ENCODE peak calls at places on chromosomes 5 and 9, in ten cellular contexts. Y is M059J; G is dermis microvascular lymphatic vessel endothelial cell; U is T-helper 9 cell; F is ACHN; S is left cardiac atrium; Q is hepatic stellate cell; B is activated T-helper 9 cell treated with anti-CD3 and anti-CD28 coated beads, Interleukin-2, amount 50 U/mL, for 16 hours; P is AG08396; O is NCI-H1092 treated with DMSO at 0.1 percent for 48 hours. Z is an unnamed sample.

GRCh38 chr5:160843240-160843639 is 8.8 kb downstream of the ATP10B start:
- DNase-seq in S (no peak), B (no peak), Y (peak), F (no peak), U (no peak), O (no peak), Q (no peak), G (no peak), P (no peak), Z (peak)

GRCh38 chr5:56350030-56350594 is 117.0 kb upstream of the ANKRD55 start:
- DNase-seq in U (no peak), G (no peak), S (no peak), P (no peak), O (peak), Q (no peak), B (no peak), Y (no peak), F (no peak), Z (no peak)

GRCh38 chr5:94267350-94267899 is 351.0 kb downstream of the KIAA0825 start:
- DNase-seq in O (no peak), F (no peak), Q (no peak), B (no peak), S (no peak), U (no peak), G (no peak), P (no peak), Y (no peak), Z (no peak)

GRCh38 chr5:159412284-159413046 is 82.2 kb upstream of the IL12B start:
- DNase-seq in P (no peak), O (no peak), B (peak), Y (peak), Q (no peak), S (no peak), F (no peak), G (no peak), U (peak), Z (no peak)

GRCh38 chr5:135950611-135951010 is 4.2 kb downstream of the LECT2 start:
- DNase-seq in B (no peak), O (no peak), Y (peak), S (no peak), U (no peak), G (no peak), Q (no peak), P (peak), F (no peak), Z (no peak)

GRCh38 chr5:133944263-133945230 is 23.9 kb downstream of the C5orf15 start:
- DNase-seq in P (peak), F (peak), U (no peak), B (no peak), O (peak), G (peak), S (no peak), Y (peak), Q (peak), Z (no peak)

GRCh38 chr9:69400470-69400869 is 75.5 kb downstream of the ENTREP1 start:
- DNase-seq in P (no peak), Y (no peak), S (no peak), F (no peak), G (no peak), O (no peak), B (no peak), Q (no peak), U (no peak), Z (no peak)

GRCh38 chr9:114059047-114059803 is 18.9 kb downstream of the AMBP start:
- DNase-seq in G (no peak), F (no peak), S (no peak), U (no peak), Y (no peak), P (no peak), O (no peak), B (no peak), Q (peak), Z (no peak)

GRCh38 chr9:124658165-124659017 is 112.7 kb downstream of the NR6A1 start:
- DNase-seq in Q (peak), G (peak), P (peak), F (peak), B (no peak), S (peak), U (no peak), O (peak), Y (peak), Z (peak)

GRCh38 chr5:15620501-15620900 is 120.5 kb downstream of the FBXL7 start:
- DNase-seq in G (peak), O (no peak), F (peak), P (peak), S (peak), U (no peak), Q (peak), Y (peak), B (no peak), Z (no peak)

GRCh38 chr5:60371065-60371464 is 328.9 kb downstream of the DEPDC1B start:
- DNase-seq in P (no peak), Q (no peak), F (no peak), O (no peak), G (no peak), B (no peak), Y (no peak), S (no peak), U (no peak), Z (no peak)

GRCh38 chr9:100111235-100111634 is 12.2 kb downstream of the INVS start:
- DNase-seq in F (peak), S (peak), U (no peak), G (peak), P (peak), B (no peak), Y (peak), Q (peak), O (peak), Z (no peak)

GRCh38 chr5:143041461-143041860 is 271.3 kb downstream of the ARHGAP26 start:
- DNase-seq in G (no peak), Q (no peak), Y (no peak), F (no peak), P (no peak), S (no peak), B (no peak), O (peak), U (no peak), Z (no peak)

GRCh38 chr5:146778795-146779579 is 99.6 kb downstream of the PPP2R2B start:
- DNase-seq in P (no peak), G (no peak), F (no peak), Q (no peak), O (no peak), B (no peak), Y (no peak), U (no peak), S (no peak), Z (no peak)

GRCh38 chr5:67732921-67733320 is 482.6 kb upstream of the PIK3R1 start:
- DNase-seq in Y (no peak), B (no peak), G (no peak), Q (no peak), S (no peak), O (no peak), P (no peak), U (no peak), F (no peak), Z (no peak)

GRCh38 chr9:90016272-90016671 is 411.5 kb downstream of the GADD45G start:
- DNase-seq in U (no peak), O (no peak), P (no peak), F (no peak), Y (no peak), G (no peak), S (no peak), B (no peak), Q (no peak), Z (no peak)

GRCh38 chr9:125409217-125409636 is 147.6 kb downstream of the GAPVD1 start:
- DNase-seq in G (no peak), Q (no peak), S (no peak), O (no peak), B (no peak), P (no peak), Y (peak), U (no peak), F (no peak), Z (no peak)